ENCODE peak calls at places on chromosome 19, in five cellular contexts. S is H1, M is K562, D is GM12878, A is HCT116. T is an unnamed sample.

GRCh38 chr19:33628921-33629825 is 7.4 kb downstream of the CHST8 start:
- DNase-seq in D (no peak), S (no peak), A (no peak), M (no peak), T (no peak)

GRCh38 chr19:16066611-16067104 is 9.6 kb upstream of the TPM4 start:
- DNase-seq in A (peak; percentile 80), D (no peak), S (no peak), M (peak; percentile 63), T (peak; percentile 81)

GRCh38 chr19:46978470-46978869 is 41.2 kb upstream of the NPAS1 start:
- DNase-seq in M (no peak), A (no peak), S (no peak), D (no peak), T (no peak)

GRCh38 chr19:35351441-35352176 is 3.9 kb downstream of the FFAR1 start:
- DNase-seq in M (no peak), D (no peak), A (no peak), S (no peak), T (no peak)

GRCh38 chr19:40633207-40633606 is 32.0 kb downstream of the LTBP4 start:
- DNase-seq in S (no peak), A (no peak), M (no peak), D (no peak), T (peak; percentile 25)

GRCh38 chr19:32324631-32325215 is 20.7 kb upstream of the ZNF507 start:
- DNase-seq in A (no peak), D (no peak), S (no peak), M (no peak), T (no peak)

GRCh38 chr19:54462713-54463530 is 656 bp downstream of the LENG9 start:
- DNase-seq in M (peak; percentile 42), S (no peak), A (no peak), D (no peak), T (peak; percentile 54)

GRCh38 chr19:20171285-20171684 is 4.3 kb downstream of the ZNF486 start:
- DNase-seq in D (no peak), S (no peak), A (no peak), M (no peak), T (no peak)

GRCh38 chr19:47429140-47429793 is 9.9 kb upstream of the MEIS3 start:
- DNase-seq in D (no peak), M (no peak), A (no peak), S (no peak), T (no peak)

GRCh38 chr19:1469200-1469935 is 9.6 kb downstream of the C19orf25 start:
- DNase-seq in A (no peak), D (no peak), M (no peak), S (no peak), T (no peak)

GRCh38 chr19:1471514-1472107 is 7.4 kb downstream of the C19orf25 start:
- DNase-seq in S (no peak), M (no peak), D (no peak), A (no peak), T (no peak)

GRCh38 chr19:1470864-1471513 is 8.0 kb downstream of the C19orf25 start:
- DNase-seq in D (no peak), S (no peak), A (no peak), M (no peak), T (no peak)

GRCh38 chr19:1468274-1469199 is 10.5 kb downstream of the C19orf25 start:
- DNase-seq in M (no peak), D (no peak), A (no peak), S (no peak), T (no peak)

DNA sequence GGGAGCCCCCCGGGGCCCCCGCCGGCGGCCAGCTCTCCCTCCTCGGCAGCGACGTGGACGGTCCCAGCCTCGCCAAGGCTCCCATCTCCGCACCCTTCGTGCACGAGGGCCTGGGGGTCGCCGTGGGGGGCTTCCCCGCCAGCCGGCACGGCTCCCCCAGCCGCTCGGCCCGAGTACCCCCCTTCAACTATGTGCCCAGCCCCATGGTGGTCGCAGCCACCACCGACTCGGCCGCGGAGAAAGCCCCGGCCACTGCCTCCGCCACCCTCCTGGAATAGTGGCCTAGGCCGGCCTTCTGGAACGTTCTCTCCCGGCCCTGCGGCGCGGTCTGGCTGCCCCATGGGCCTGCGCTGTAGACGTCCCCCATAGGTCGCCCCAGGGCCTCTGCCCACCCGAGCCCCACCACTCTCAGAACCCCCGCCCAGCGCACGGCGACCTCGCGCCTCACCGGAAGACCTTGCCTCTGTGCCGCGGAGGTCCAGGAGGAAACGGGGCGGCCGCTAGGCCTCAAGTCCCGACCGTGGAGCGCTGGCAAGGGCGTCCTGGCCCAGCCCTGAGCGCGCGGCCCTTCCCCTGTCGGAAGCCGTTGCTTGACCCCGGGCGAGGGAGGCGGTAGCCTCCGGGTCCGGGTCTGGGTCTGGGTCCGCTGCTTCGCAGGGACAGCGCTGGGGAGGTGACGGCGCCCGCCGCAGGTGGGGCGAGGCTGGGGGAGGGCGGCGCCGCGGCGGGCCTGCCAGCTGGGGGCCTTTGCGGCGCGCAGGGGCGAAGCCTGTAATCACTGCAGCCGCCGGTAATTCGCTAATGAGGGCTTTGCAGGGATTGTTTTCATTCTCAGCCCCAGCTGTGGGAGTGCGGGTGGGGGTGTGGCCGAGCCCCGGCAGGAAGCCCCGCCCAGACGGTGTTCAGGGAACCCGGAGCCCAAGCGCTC is 8.8 kb downstream of the C19orf25 start:
- DNase-seq in M (peak; percentile 80), A (peak; percentile 42), D (no peak), S (no peak), T (no peak)
- TF ChIP-seq ATF3 in M (no peak), A (no peak), D (no peak), S (no peak), T (no peak)

GRCh38 chr19:7242601-7243258 is 51.5 kb downstream of the INSR start:
- DNase-seq in S (no peak), M (no peak), D (peak; percentile 77), A (no peak), T (no peak)
- H3K9ac ChIP-seq in S (no peak overlapping the region), M (no peak overlapping the region), D (peak overlapping the region; percentile 63), A (no peak overlapping the region), T (no peak overlapping the region)

GRCh38 chr19:5567360-5567970 is at the start of gene TINCR:
- DNase-seq in D (no peak), S (no peak), A (no peak), M (no peak), T (no peak)
- TF ChIP-seq ATF3 in D (no peak), S (no peak), A (no peak), M (no peak), T (no peak)

GRCh38 chr19:1040476-1041271 is 767 bp downstream of the ABCA7 start:
- DNase-seq in D (peak; percentile 84), A (peak; percentile 96), S (peak; percentile 91), M (peak; percentile 94), T (peak; percentile 87)

GRCh38 chr19:1042689-1043511 is 3.0 kb downstream of the ABCA7 start:
- DNase-seq in D (no peak), M (no peak), A (no peak), S (no peak), T (no peak)

GRCh38 chr19:1041272-1041834 is 1.4 kb downstream of the ABCA7 start:
- DNase-seq in S (no peak), D (no peak), A (no peak), M (no peak), T (no peak)

GRCh38 chr19:1039646-1040475 is at the start of gene ABCA7:
- DNase-seq in S (peak; percentile 98), M (peak; percentile 95), A (peak; percentile 96), D (peak; percentile 93), T (peak; percentile 90)

DNA sequence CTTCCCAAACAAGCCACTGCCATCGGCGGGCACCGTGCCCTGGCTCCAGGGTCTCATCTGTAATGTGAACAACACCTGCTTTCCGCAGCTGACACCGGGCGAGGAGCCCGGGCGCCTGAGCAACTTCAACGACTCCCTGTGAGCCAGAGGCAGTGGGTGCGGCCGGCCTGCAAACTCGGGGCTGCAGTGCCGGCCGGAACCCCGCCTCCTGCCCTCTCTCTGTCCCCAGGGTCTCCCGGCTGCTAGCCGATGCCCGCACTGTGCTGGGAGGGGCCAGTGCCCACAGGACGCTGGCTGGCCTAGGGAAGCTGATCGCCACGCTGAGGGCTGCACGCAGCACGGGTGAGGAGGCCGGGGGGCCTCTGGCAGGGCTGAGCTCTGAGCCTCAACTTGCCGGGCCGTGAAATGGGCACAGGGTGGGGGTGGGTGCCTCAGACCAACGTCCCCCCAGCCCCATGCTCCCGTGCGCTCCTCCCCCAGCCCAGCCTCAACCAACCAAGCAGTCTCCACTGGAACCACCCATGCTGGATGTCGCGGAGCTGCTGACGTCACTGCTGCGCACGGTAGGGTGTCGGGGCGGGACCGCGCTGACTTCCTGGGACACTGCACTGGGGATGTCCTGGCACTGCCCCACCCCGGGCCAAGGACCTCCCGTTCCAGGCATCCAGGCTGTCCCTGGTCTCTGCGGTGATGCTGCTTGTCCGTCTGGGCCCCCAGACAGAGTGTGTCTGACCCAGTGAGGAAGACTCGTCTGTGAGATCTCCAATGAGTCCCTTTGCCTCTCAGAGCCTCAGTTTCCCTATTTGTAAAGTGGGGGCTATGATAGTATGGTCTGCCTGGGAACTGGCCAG is 2.2 kb downstream of the ABCA7 start:
- DNase-seq in D (no peak), A (peak; percentile 90), S (no peak), M (peak; percentile 68), T (no peak)
- H3K9ac ChIP-seq in D (no peak overlapping the region), A (peak overlapping the region; percentile 84), S (no peak overlapping the region), M (peak overlapping the region; percentile 64), T (no peak overlapping the region)

DNA sequence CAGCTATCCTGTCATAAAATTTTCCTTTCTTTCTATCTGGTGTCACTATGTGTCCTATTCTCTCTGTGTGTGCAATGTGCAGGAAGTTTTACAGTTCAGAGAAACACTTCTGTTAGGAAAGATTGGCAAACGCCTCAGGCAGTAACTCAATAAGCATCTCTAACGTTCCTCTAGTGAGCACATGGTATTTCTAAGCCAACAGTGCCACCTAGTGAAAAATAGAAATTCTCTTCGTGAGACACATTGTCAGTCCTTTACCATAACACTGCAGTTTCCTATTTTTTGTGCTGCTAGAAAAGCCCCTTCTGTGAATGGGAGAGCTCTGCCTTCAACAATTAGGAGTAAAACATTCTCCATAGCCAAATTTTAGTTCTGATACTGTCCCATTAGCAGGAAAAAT is 50.7 kb downstream of the ZNF723 start:
- DNase-seq in A (peak; percentile 3), D (no peak), S (no peak), M (no peak), T (peak; percentile 15)
- TF ChIP-seq ATF3 in A (no peak), D (no peak), S (no peak), M (no peak), T (no peak)

GRCh38 chr19:41957838-41958366 is 1.2 kb downstream of the RABAC1 start:
- DNase-seq in S (peak; percentile 64), A (peak; percentile 79), M (peak; percentile 88), D (no peak), T (peak; percentile 81)
- H3K9ac ChIP-seq in S (no peak overlapping the region), A (peak overlapping the region; percentile 84), M (peak overlapping the region; percentile 77), D (no peak overlapping the region), T (peak overlapping the region; percentile 91)

DNA sequence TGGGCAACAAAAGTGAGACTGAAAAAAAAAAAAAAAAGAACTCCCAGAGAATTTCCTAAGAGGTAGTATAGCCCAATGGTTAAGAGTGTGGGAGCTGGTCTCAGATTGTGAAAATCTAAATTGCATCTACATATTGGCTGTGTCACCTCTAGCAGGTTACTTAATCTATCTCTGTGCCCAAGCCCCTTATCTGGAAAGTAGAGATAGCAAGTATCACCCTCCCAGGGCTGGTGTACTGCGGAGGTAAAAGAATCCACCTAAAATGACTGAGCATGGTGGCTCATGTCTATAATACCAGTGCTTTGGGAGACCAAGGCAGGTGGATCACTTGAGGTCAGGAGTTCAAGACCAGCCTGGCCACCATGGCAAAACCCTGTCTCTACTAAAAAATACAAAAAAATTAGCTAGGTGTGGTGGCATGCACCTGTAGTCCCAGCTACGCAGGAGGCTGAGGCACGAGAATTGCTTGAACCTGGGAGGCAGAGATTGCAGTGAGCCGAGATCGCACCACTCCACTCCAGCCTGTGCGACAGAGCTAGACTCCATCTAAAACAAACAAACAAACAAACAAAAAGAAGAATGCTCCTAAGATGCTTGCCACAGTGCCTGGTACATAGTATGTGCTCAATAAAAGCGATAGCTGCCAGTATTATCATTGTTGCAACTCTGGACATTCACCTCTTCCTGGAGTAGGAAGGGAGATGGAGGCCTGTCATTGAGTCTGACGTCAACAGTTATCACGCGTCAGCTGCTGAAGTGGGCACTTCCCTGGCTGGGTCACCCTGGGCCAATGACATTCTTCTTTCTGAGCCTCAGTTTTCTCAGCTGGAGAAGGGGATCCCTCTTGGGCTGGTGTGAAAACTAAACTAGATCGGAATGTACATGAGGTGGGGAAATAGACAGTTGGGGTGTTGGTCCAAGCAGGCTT is 4.0 kb upstream of the PLAUR start:
- DNase-seq in M (no peak), D (no peak), S (no peak), A (no peak), T (no peak)
- TF ChIP-seq ATF3 in M (no peak), D (no peak), S (no peak), A (no peak), T (no peak)